ENCODE peak calls at places on chromosomes 4 and X, in four cellular contexts. V is mammary epithelial cell, J is lower leg skin, G is esophagus squamous epithelium. W is an unnamed sample.

GRCh38 chr4:16082038-16082423 is 1.8 kb downstream of the PROM1 start:
- DNase-seq in V (no peak), G (no peak), J (no peak), W (no peak)

GRCh38 chr4:304987-305680 is at the start of gene ZNF732:
- DNase-seq in J (no peak), V (peak; percentile 89), G (no peak), W (peak; percentile 89)

GRCh38 chrX:132948648-132949260 is 9.7 kb downstream of the HS6ST2 start:
- DNase-seq in V (no peak), J (no peak), G (no peak), W (peak; percentile 41)

GRCh38 chr4:38387348-38387747 is 276.7 kb upstream of the KLF3 start:
- DNase-seq in J (peak; percentile 85), V (peak; percentile 23), G (no peak), W (peak; percentile 84)

GRCh38 chrX:29662759-29663503 is 552.4 kb upstream of the MAGEB2 start:
- DNase-seq in J (no peak), V (peak; percentile 97), G (no peak), W (peak; percentile 97)

GRCh38 chrX:53223955-53224859 is 800 bp downstream of the KDM5C start:
- DNase-seq in J (peak; percentile 87), V (peak; percentile 82), G (no peak), W (peak; percentile 66)

GRCh38 chr4:177696438-177696966 is 254.3 kb upstream of the AGA start:
- DNase-seq in G (no peak), V (peak; percentile 11), J (no peak), W (no peak)

GRCh38 chr4:139933104-139933503 is 220.9 kb downstream of the MAML3 start:
- DNase-seq in V (no peak), G (no peak), J (no peak), W (no peak)

GRCh38 chrX:133045986-133046385 is 50.9 kb downstream of the USP26 start:
- DNase-seq in V (peak; percentile 9), G (no peak), J (no peak), W (peak; percentile 32)

GRCh38 chr4:41346306-41347061 is 89.8 kb downstream of the UCHL1 start:
- DNase-seq in V (no peak), G (no peak), J (no peak), W (no peak)

GRCh38 chrX:19350831-19351447 is 7.2 kb downstream of the PDHA1 start:
- DNase-seq in G (no peak), V (no peak), J (no peak), W (no peak)

GRCh38 chr4:63275491-63275890 is 1133.8 kb downstream of the TECRL start:
- DNase-seq in G (no peak), J (peak; percentile 37), V (no peak), W (no peak)

GRCh38 chrX:111100191-111100590 is 4.2 kb downstream of the PAK3 start:
- DNase-seq in J (peak; percentile 88), G (no peak), V (peak; percentile 32), W (peak; percentile 75)

GRCh38 chrX:4547218-4547836 is 833.9 kb upstream of the PRKX start:
- DNase-seq in J (no peak), V (peak; percentile 23), G (no peak), W (peak; percentile 48)

GRCh38 chr4:140049024-140049923 is 104.7 kb downstream of the MAML3 start:
- DNase-seq in G (no peak), J (no peak), V (peak; percentile 50), W (peak; percentile 27)

GRCh38 chr4:38094419-38094818 is 134.2 kb downstream of the PTTG2 start:
- DNase-seq in V (no peak), G (no peak), J (no peak), W (no peak)

GRCh38 chr4:111630705-111631104 is 514.5 kb upstream of the FAM241A start:
- DNase-seq in V (no peak), J (no peak), G (no peak), W (peak; percentile 40)

GRCh38 chr4:113628711-113629110 is 132.8 kb downstream of the CAMK2D start:
- DNase-seq in G (no peak), J (no peak), V (no peak), W (no peak)

GRCh38 chr4:182778222-182778982 is 138.8 kb downstream of the DCTD start:
- DNase-seq in J (no peak), G (no peak), V (no peak), W (no peak)

GRCh38 chr4:120052840-120053239 is 13.8 kb downstream of the MAD2L1 start:
- DNase-seq in V (peak; percentile 29), J (no peak), G (no peak), W (peak; percentile 99)

GRCh38 chrX:39063702-39064101 is 262.4 kb downstream of the MID1IP1 start:
- DNase-seq in V (no peak), J (no peak), G (no peak), W (no peak)

GRCh38 chr4:128573781-128574508 is 235.6 kb upstream of the JADE1 start:
- DNase-seq in J (no peak), V (no peak), G (no peak), W (no peak)

GRCh38 chrX:37812110-37812509 is 32.3 kb downstream of the CYBB start:
- DNase-seq in G (no peak), J (no peak), V (no peak), W (no peak)

GRCh38 chrX:37816766-37817165 is 30.6 kb downstream of the DYNLT3 start:
- DNase-seq in J (no peak), G (no peak), V (no peak), W (no peak)

GRCh38 chrX:37809970-37810369 is 30.1 kb downstream of the CYBB start:
- DNase-seq in V (no peak), G (no peak), J (no peak), W (no peak)

GRCh38 chrX:37815366-37815765 is 32.0 kb downstream of the DYNLT3 start:
- DNase-seq in V (no peak), G (no peak), J (no peak), W (no peak)

DNA sequence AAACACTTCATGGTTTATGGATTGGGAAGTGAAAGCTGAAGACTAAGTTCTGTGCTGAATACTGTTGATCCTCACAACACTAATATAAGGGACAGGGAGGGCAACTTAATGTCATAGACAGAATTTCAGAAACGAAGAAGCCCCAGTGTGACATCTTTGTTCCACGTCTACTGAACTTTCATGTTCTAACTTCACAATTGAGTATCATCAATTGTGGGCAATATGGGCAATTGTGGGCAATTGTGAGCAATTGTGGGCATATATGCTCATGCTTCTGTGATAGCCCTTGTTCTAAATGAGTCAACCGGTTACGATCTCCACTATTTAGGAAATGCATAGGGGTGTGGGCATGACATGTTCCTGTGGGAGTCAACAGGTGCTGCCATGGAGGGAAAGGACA is 33.7 kb downstream of the CYBB start:
- DNase-seq in V (no peak), G (no peak), J (no peak), W (no peak)
- TF ChIP-seq CTCF in V (no peak), G (no peak), J (no peak), W (no peak)

DNA sequence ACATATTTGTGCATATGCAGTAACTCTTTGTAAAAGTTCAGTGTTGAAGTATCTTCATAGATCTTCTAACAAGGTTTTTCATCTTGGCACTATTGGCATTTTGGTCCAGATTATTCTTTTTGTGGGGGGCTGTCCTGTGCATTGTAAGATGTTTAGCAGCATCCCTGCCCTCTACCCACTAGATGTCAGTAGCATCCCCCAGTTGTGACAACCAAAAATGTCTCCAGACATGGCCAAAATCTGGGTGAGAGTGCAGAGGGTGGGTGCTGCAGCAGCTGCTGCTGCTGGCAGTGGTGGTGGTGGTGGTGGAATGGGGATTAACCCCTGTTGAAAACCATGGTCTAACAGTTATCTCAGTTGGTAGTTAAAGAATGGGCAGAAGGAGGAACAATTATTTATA is 370.0 kb downstream of the GPAT3 start:
- DNase-seq in G (no peak), J (no peak), V (no peak), W (no peak)
- TF ChIP-seq CTCF in G (no peak), J (no peak), V (no peak), W (no peak)

GRCh38 chr4:123109129-123109528 is 186.7 kb upstream of the NUDT6 start:
- DNase-seq in G (no peak), V (no peak), J (no peak), W (no peak)
- TF ChIP-seq CTCF in G (no peak), V (no peak), J (no peak), W (no peak)

DNA sequence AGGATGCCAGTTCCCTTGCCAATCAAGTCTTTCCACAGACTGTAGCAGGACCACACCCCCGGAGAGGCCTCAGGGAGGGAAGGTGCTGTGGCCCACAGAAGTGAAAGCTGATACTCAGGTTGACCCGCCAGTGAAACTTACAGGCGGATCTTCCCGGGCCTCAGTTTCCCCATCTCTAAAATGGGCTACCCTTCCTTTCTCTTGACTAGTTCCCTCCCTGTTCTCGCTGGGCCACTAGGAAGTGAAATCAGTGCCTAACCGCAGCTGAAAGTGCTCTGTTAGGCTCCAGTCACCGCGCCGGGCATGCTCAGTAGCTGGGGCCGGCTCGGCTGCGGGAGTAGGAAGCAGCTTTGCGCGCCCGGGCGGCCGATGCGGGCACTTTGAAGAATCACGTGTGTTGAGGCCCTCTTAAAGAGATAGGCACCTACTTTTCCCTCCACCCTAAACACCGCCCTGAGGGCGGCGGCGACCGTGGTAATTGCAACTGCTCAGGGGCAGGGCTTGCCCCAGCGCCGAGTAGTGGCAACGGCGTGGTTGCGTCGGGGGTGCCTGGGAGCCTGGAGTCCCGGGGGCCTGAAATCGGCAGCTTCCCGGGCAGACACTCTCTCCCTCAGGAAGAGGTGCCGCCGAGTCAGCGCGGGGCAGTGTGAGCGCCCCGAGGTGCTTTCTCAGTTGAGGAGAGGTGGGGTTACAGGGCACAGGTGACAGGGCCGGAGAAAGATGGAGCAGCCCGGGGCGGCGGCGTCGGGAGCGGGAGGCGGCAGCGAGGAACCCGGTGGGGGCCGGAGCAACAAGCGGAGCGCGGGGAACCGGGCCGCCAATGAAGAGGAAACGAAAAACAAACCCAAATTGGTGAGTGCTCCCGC is at the start of gene DIAPH2:
- DNase-seq in V (peak; percentile 74), G (peak; percentile 28), J (peak; percentile 94), W (peak; percentile 83)
- TF ChIP-seq CTCF in V (no peak), G (peak; percentile 36), J (no peak), W (no peak)

GRCh38 chr4:2299794-2300193 is 37.9 kb upstream of the MXD4 start:
- DNase-seq in G (no peak), V (no peak), J (no peak), W (no peak)
- TF ChIP-seq CTCF in G (no peak), V (no peak), J (no peak), W (no peak)

GRCh38 chrX:54788446-54788845 is 9.6 kb downstream of the ITIH6 start:
- DNase-seq in J (no peak), V (no peak), G (no peak), W (no peak)

GRCh38 chrX:54785901-54786300 is 12.2 kb downstream of the ITIH6 start:
- DNase-seq in G (no peak), V (no peak), J (no peak), W (peak; percentile 35)

GRCh38 chrX:54786972-54787371 is 11.1 kb downstream of the ITIH6 start:
- DNase-seq in G (no peak), J (no peak), V (peak; percentile 19), W (peak; percentile 32)
- TF ChIP-seq CTCF in G (peak; percentile 51), J (no peak), V (peak; percentile 29), W (peak; percentile 37)

GRCh38 chr4:155208258-155209054 is at the start of gene NPY2R:
- DNase-seq in G (no peak), V (no peak), J (no peak), W (no peak)
- TF ChIP-seq CTCF in G (no peak), V (no peak), J (no peak), W (no peak)

GRCh38 chr4:159541143-159541542 is 438.3 kb downstream of the RAPGEF2 start:
- DNase-seq in V (no peak), J (no peak), G (no peak), W (no peak)
- TF ChIP-seq CTCF in V (no peak), J (no peak), G (no peak), W (no peak)

GRCh38 chrX:23662853-23663252 is 4.4 kb upstream of the PRDX4 start:
- DNase-seq in J (no peak), G (no peak), V (peak; percentile 13), W (peak; percentile 4)
- TF ChIP-seq CTCF in J (no peak), G (no peak), V (no peak), W (no peak)

GRCh38 chrX:24703185-24703494 is 9.4 kb downstream of the POLA1 start:
- DNase-seq in V (no peak), J (no peak), G (no peak), W (no peak)
- TF ChIP-seq CTCF in V (no peak), J (no peak), G (no peak), W (no peak)